ENCODE peak calls at places on chromosomes 13 and 19, in eight cellular contexts. D is cardiac muscle cell; E is transverse colon; K is IMR-90; N is RWPE1; H is OCI-LY7; P is CD8-positive, alpha-beta memory T cell; C is CD8-positive, alpha-beta T cell. I is an unnamed sample.

GRCh38 chr13:83498486-83499190 is 383.6 kb downstream of the SLITRK1 start:
- DNase-seq in H (no peak), P (no peak), K (peak), C (no peak), E (no peak), N (peak), D (no peak), I (peak)

GRCh38 chr19:7565332-7565731 is 29.8 kb downstream of the PNPLA6 start:
- DNase-seq in H (no peak), N (peak), D (no peak), E (no peak), P (no peak), C (no peak), K (no peak), I (no peak)

GRCh38 chr13:51645154-51645650 is 60.9 kb downstream of the WDFY2 start:
- DNase-seq in C (peak), P (no peak), N (peak), D (no peak), H (peak), E (no peak), K (peak), I (peak)

GRCh38 chr19:42433503-42434260 is 6.5 kb upstream of the LIPE start:
- DNase-seq in H (peak), P (peak), C (peak), N (no peak), D (peak), K (peak), E (peak), I (peak)

GRCh38 chr13:66154981-66155380 is 1075.2 kb downstream of the PCDH9 start:
- DNase-seq in P (no peak), N (no peak), K (peak), D (no peak), E (no peak), C (no peak), H (peak), I (no peak)

GRCh38 chr13:73940098-73940497 is 194.1 kb downstream of the KLF12 start:
- DNase-seq in C (no peak), E (no peak), P (no peak), K (no peak), D (peak), H (peak), N (no peak), I (no peak)

GRCh38 chr13:65112123-65113075 is 2117.7 kb downstream of the PCDH9 start:
- DNase-seq in C (no peak), E (no peak), D (no peak), N (no peak), P (no peak), H (no peak), K (peak), I (peak)

GRCh38 chr19:32355309-32355708 is 9.9 kb downstream of the ZNF507 start:
- DNase-seq in H (no peak), C (no peak), E (no peak), D (no peak), K (no peak), P (no peak), N (no peak), I (no peak)

GRCh38 chr13:110551284-110551683 is 10.2 kb downstream of the RAB20 start:
- DNase-seq in D (peak), H (no peak), E (no peak), C (no peak), N (no peak), P (no peak), K (no peak), I (no peak)

GRCh38 chr19:32642771-32643170 is 32.2 kb downstream of the ANKRD27 start:
- DNase-seq in D (no peak), H (no peak), E (peak), K (no peak), C (peak), P (peak), N (no peak), I (no peak)

GRCh38 chr13:110402301-110403069 is 95.4 kb downstream of the COL4A2 start:
- DNase-seq in K (no peak), D (no peak), C (no peak), H (no peak), E (no peak), P (no peak), N (no peak), I (no peak)

GRCh38 chr19:13984875-13985741 is 21.0 kb downstream of the RFX1 start:
- DNase-seq in E (no peak), K (no peak), D (no peak), C (no peak), P (no peak), N (no peak), H (peak), I (no peak)

GRCh38 chr19:50258918-50259372 is 55.5 kb downstream of the MYH14 start:
- DNase-seq in N (no peak), H (peak), D (no peak), K (no peak), C (no peak), P (no peak), E (peak), I (no peak)

GRCh38 chr19:30784850-30785459 is 412.8 kb downstream of the ZNF536 start:
- DNase-seq in E (peak), K (peak), C (peak), P (peak), D (peak), H (peak), N (no peak), I (peak)

GRCh38 chr19:32611161-32611560 is 30.2 kb downstream of the PDCD5 start:
- DNase-seq in P (no peak), H (no peak), N (no peak), K (no peak), E (no peak), D (no peak), C (no peak), I (peak)

GRCh38 chr13:49454388-49455015 is 10.4 kb downstream of the SETDB2 start:
- DNase-seq in N (no peak), P (no peak), C (no peak), H (no peak), D (no peak), E (no peak), K (peak), I (no peak)

GRCh38 chr19:53875602-53876340 is 6.2 kb upstream of the PRKCG start:
- DNase-seq in E (no peak), C (no peak), K (no peak), H (no peak), D (no peak), N (no peak), P (no peak), I (no peak)

GRCh38 chr13:97322740-97323342 is 100.7 kb downstream of the MBNL2 start:
- DNase-seq in P (no peak), C (no peak), E (no peak), D (no peak), N (no peak), K (peak), H (no peak), I (peak)

GRCh38 chr19:2429917-2430570 is 2.7 kb upstream of the TIMM13 start:
- DNase-seq in E (no peak), D (no peak), N (no peak), H (no peak), C (no peak), K (no peak), P (no peak), I (no peak)

GRCh38 chr13:46522692-46523040 is 30.3 kb upstream of the LRCH1 start:
- DNase-seq in K (no peak), P (no peak), C (no peak), E (no peak), D (peak), N (no peak), H (no peak), I (no peak)

GRCh38 chr13:23628250-23628649 is 58.0 kb downstream of the TNFRSF19 start:
- DNase-seq in E (no peak), K (no peak), H (no peak), N (no peak), P (no peak), C (no peak), D (no peak), I (no peak)

GRCh38 chr19:55070755-55071502 is 4.7 kb upstream of the EPS8L1 start:
- DNase-seq in D (no peak), E (peak), C (no peak), P (no peak), K (peak), N (peak), H (no peak), I (peak)

GRCh38 chr19:8567522-8568172 is 9.6 kb downstream of the MYO1F start:
- DNase-seq in E (peak), C (no peak), P (no peak), K (no peak), D (no peak), H (no peak), N (no peak), I (no peak)

DNA sequence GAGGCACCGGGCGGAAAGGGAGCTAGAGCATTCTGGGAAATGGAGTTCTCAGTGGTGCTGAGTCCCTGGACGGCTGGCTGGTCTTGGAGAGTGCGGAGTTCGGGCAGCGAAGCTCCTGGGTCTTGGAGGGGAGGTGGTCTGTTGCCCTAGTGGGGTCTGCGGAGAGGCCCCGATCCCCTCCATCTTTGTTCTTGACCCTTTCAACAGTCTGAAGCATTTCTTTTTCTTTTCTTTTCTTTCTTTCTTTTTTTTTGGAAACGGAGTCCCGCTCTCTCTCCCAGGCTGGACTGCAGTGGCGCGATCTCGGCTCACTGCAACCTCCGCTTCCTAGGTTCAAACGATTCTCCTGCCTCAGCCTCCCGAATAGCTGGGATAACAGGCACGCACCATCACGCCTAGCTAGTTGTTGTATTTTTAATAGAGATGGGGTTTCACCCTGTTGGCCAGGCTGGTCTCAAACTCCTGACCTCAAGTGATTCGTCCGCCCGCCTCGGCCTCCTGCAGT is 440 bp upstream of the SYMPK start:
- DNase-seq in P (no peak), C (no peak), D (no peak), H (no peak), K (no peak), E (peak), N (no peak), I (no peak)
- H3K27ac ChIP-seq in P (peak), C (no peak), D (no peak), H (no peak), K (no peak), E (peak), N (peak), I (no peak)

DNA sequence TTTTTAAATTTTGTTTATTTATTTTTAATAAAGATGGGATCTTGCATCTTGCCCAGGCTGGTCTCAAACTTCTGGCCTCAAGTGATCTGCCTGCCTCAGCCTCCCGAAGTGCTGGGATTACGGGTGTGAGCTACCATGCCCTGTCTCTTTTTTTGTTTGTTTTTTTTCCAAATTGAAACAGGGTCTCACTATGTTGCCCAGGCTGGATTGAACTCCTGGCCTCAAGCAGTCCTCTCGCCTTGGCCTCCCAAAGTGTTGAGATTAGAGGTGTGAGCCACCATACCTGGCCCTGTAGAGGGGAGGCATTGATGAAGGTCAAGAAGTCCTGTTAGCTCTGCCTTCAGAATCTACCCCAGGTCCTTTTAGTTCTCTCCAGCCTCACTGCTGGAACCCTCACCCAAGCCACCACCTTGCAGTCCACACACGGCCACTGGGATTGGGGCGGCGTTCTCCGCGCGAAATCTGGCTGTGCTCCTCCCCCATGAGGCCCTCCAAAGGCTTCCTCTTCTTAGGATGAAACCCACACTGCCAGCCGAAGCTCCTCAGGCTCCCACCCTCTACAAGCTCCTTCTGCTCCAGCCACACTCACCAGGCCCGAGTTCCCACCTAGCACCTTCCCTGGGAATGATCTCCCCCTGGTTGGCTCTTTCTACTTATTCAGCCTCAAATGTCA is 34.9 kb downstream of the ACTN4 start:
- DNase-seq in E (no peak), K (no peak), N (no peak), D (no peak), H (no peak), C (no peak), P (no peak), I (no peak)
- H3K27ac ChIP-seq in E (peak), K (peak), N (peak), D (peak), H (no peak), C (no peak), P (peak), I (no peak)

DNA sequence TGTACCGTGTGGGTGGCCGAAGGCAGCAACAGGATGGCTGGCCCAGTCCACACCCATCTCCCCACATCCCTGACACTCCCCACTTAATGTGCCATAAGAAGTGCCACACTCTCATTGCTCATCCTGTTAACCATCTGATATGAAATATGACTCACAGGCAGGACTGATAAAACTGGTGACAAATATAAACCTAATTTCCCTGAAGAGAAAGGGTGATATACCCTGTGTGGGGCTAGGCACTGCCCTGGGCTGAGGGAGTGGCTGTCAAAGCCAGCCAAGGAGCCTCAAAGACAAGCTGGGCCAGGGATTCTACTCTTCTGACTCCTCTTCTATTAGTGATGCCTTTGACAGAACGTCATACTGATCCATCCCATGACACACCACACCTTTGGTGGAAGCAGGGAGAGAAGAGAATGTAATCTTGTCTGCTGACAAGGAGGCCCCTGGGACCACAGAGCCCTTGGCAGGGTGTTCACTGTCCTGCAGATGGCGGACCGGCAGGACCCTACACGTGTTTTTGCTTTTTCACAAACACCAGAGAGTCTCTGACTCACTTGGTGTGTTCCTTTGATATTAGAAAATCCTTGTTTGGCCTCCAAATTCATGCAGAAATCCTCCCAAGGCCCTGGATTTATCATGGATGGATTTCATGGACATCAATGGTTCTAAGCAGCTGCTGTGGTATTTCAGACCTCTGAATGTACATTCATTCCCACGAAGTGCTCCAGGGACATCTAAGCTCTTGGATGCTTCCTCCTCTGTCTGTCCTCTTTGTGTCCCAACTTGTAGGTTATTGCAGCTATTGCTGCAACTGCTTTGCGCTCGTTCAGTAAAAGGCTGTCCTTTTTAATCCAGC is 98.0 kb upstream of the WASF3 start:
- DNase-seq in K (no peak), C (no peak), H (no peak), E (no peak), D (no peak), N (no peak), P (no peak), I (no peak)
- H3K27ac ChIP-seq in K (no peak), C (no peak), H (no peak), E (peak), D (no peak), N (no peak), P (no peak), I (no peak)

GRCh38 chr19:19202707-19203011 is 555 bp downstream of the NR2C2AP start:
- DNase-seq in N (no peak), E (no peak), K (no peak), D (no peak), P (no peak), C (no peak), H (peak), I (no peak)
- H3K27ac ChIP-seq in N (peak), E (peak), K (peak), D (no peak), P (peak), C (peak), H (peak), I (no peak)